ENCODE peak calls at places on chromosomes 7 and 10, in six cellular contexts. S, P, Z, E, F and I are unnamed samples.

GRCh38 chr7:45921381-45921698 is 268 bp upstream of the IGFBP3 start:
- DNase-seq in S (peak; percentile 39), E (no peak), F (peak; percentile 68), P (no peak), Z (no peak), I (no peak)

GRCh38 chr7:27438878-27439589 is 196.4 kb downstream of the EVX1 start:
- DNase-seq in E (no peak), Z (no peak), P (no peak), S (no peak), F (no peak), I (no peak)

GRCh38 chr7:55438085-55438764 is 73.1 kb downstream of the LANCL2 start:
- DNase-seq in S (no peak), P (no peak), F (no peak), Z (no peak), E (no peak), I (no peak)

GRCh38 chr10:33041783-33042437 is 83.9 kb upstream of the ITGB1 start:
- DNase-seq in S (no peak), P (no peak), F (peak; percentile 44), E (no peak), Z (peak; percentile 55), I (no peak)

GRCh38 chr10:110355922-110356627 is 51.4 kb upstream of the SMNDC1 start:
- DNase-seq in E (no peak), Z (no peak), F (no peak), S (no peak), P (no peak), I (no peak)

GRCh38 chr10:85613391-85613790 is 753.2 kb downstream of the GRID1 start:
- DNase-seq in Z (peak; percentile 17), F (peak; percentile 26), P (no peak), S (no peak), E (no peak), I (no peak)

GRCh38 chr10:50501478-50501877 is 122.3 kb downstream of the SGMS1 start:
- DNase-seq in F (no peak), Z (no peak), S (no peak), P (peak; percentile 67), E (no peak), I (peak; percentile 65)

GRCh38 chr10:16777473-16778370 is 39.5 kb downstream of the RSU1 start:
- DNase-seq in S (peak; percentile 64), Z (no peak), P (peak; percentile 63), E (no peak), F (no peak), I (peak; percentile 64)

GRCh38 chr7:70698219-70698832 is 433.6 kb upstream of the GALNT17 start:
- DNase-seq in F (no peak), Z (no peak), S (peak; percentile 37), E (peak; percentile 17), P (peak; percentile 73), I (peak; percentile 56)

GRCh38 chr7:549103-549890 is 29.7 kb upstream of the PDGFA start:
- DNase-seq in S (no peak), E (no peak), P (no peak), Z (no peak), F (no peak), I (no peak)

GRCh38 chr7:47291461-47292051 is 290.4 kb downstream of the TNS3 start:
- DNase-seq in F (no peak), P (peak; percentile 96), S (no peak), Z (no peak), E (no peak), I (peak; percentile 98)

GRCh38 chr10:130108934-130109604 is 1.6 kb downstream of the C10orf143 start:
- DNase-seq in S (no peak), P (no peak), Z (no peak), F (no peak), E (no peak), I (no peak)
- H3K23ac ChIP-seq in S (no peak overlapping the region), P (peak overlapping the region; percentile 43), Z (no peak overlapping the region), F (no peak overlapping the region), E (no peak overlapping the region), I (no peak overlapping the region)

GRCh38 chr7:29555061-29555460 is 8.6 kb upstream of the PRR15 start:
- DNase-seq in E (peak; percentile 54), S (no peak), P (no peak), F (no peak), Z (no peak), I (no peak)
- H4K91ac ChIP-seq in E (no peak overlapping the region), S (no peak overlapping the region), P (no peak overlapping the region), F (no peak overlapping the region), Z (no peak overlapping the region), I (no peak overlapping the region)

GRCh38 chr10:22635650-22636049 is 78.7 kb downstream of the PIP4K2A start:
- DNase-seq in F (no peak), E (no peak), S (no peak), Z (no peak), P (no peak), I (no peak)
- H2AFZ ChIP-seq in F (no peak overlapping the region), E (no peak overlapping the region), S (no peak overlapping the region), Z (no peak overlapping the region), P (no peak overlapping the region), I (no peak overlapping the region)

DNA sequence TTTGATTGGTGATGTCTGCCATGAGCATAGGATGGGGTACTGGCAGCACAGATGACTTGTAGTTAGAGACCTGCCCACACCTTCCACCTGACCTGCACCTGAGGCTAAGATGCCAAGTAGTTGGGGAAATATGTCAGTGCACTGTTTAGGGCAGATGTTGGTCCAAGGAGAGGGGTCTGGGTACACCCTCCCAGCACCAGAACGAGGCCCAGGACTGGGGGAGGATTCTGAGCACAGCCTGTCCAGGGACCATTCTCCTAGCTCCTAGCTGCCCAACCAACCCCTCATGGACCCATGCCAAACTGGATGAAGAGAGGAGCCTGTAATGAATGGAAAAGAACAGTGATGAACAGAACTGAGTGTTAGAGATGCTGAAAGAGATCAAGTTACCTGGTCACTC is 28.0 kb downstream of the FRMPD2 start:
- DNase-seq in F (no peak), Z (peak; percentile 9), P (no peak), S (no peak), E (no peak), I (no peak)
- H3K23ac ChIP-seq in F (no peak overlapping the region), Z (no peak overlapping the region), P (no peak overlapping the region), S (no peak overlapping the region), E (no peak overlapping the region), I (no peak overlapping the region)

GRCh38 chr7:150722403-150723065 is 6.1 kb downstream of the GIMAP1 start:
- DNase-seq in E (no peak), F (no peak), Z (no peak), S (no peak), P (no peak), I (no peak)

GRCh38 chr7:150723467-150723866 is 7.1 kb downstream of the GIMAP1 start:
- DNase-seq in P (no peak), Z (no peak), S (no peak), E (no peak), F (no peak), I (no peak)

GRCh38 chr7:150717821-150718420 is 1.5 kb downstream of the GIMAP1 start:
- DNase-seq in F (no peak), P (no peak), Z (no peak), E (no peak), S (no peak), I (no peak)

GRCh38 chr7:150721970-150722373 is 5.6 kb downstream of the GIMAP1 start:
- DNase-seq in Z (no peak), S (no peak), E (no peak), P (no peak), F (no peak), I (no peak)

GRCh38 chr7:150719960-150720891 is 3.8 kb downstream of the GIMAP1 start:
- DNase-seq in Z (no peak), P (no peak), E (no peak), S (no peak), F (no peak), I (no peak)
- H4K91ac ChIP-seq in Z (no peak overlapping the region), P (no peak overlapping the region), E (no peak overlapping the region), S (peak overlapping the region; percentile 14), F (no peak overlapping the region), I (no peak overlapping the region)